ENCODE peak calls at places on chromosome 17, in eight cellular contexts. C is naive B cell; X is activated effector memory CD4-positive, alpha-beta T cell treated with Interleukin-2 at 50 U/mL for 16 hours; H is activated CD8-positive, alpha-beta T cell treated with anti-CD3 and anti-CD28 coated beads for 36 hours; D is HS-5; L is lower lobe of right lung; W is omental fat pad; Q is left colon. A is an unnamed sample.

GRCh38 chr17:81813861-81814683 is 10.1 kb downstream of the GCGR start:
- DNase-seq in C (no peak), X (no peak), H (no peak), D (no peak), L (no peak), W (no peak), Q (no peak), A (no peak)

GRCh38 chr17:29107084-29107483 is 64.1 kb downstream of the PIPOX start:
- DNase-seq in C (no peak), X (no peak), H (no peak), D (no peak), L (no peak), W (no peak), Q (no peak), A (no peak)

GRCh38 chr17:81958633-81959342 is 2.2 kb downstream of the NOTUM start:
- DNase-seq in C (no peak), X (no peak), H (no peak), D (no peak), L (no peak), W (no peak), Q (no peak), A (no peak)

GRCh38 chr17:69466451-69466850 is 52.0 kb downstream of the MAP2K6 start:
- DNase-seq in C (no peak), X (no peak), H (no peak), D (no peak), L (no peak), W (no peak), Q (no peak), A (no peak)

GRCh38 chr17:57294629-57295501 is 38.5 kb downstream of the MSI2 start:
- DNase-seq in C (no peak), X (no peak), H (peak), D (no peak), L (no peak), W (no peak), Q (no peak), A (peak)

GRCh38 chr17:44362964-44363612 is 565 bp downstream of the FAM171A2 start:
- DNase-seq in C (no peak), X (peak), H (no peak), D (no peak), L (no peak), W (no peak), Q (no peak), A (peak)

GRCh38 chr17:76539631-76540271 is at the start of gene PRCD:
- DNase-seq in C (no peak), X (no peak), H (no peak), D (no peak), L (peak), W (no peak), Q (no peak), A (peak)

GRCh38 chr17:7589204-7589868 is 558 bp downstream of the SOX15 start:
- DNase-seq in C (peak), X (peak), H (peak), D (no peak), L (peak), W (peak), Q (peak), A (peak)

GRCh38 chr17:79033741-79034501 is 10.0 kb downstream of the C1QTNF1 start:
- DNase-seq in C (no peak), X (no peak), H (no peak), D (no peak), L (no peak), W (no peak), Q (peak), A (no peak)

GRCh38 chr17:36980281-36980761 is 31.6 kb downstream of the AATF start:
- DNase-seq in C (no peak), X (no peak), H (no peak), D (no peak), L (no peak), W (no peak), Q (no peak), A (peak)